ENCODE peak calls at places on chromosomes 1 and 21, in six cellular contexts. N, C, D, L, J and G are unnamed samples.

GRCh38 chr1:91166106-91166712 is 144.4 kb upstream of the ZNF644 start:
- DNase-seq in J (no peak), N (no peak), L (no peak), C (peak), D (peak), G (peak)

GRCh38 chr1:44408181-44409018 is 3.3 kb downstream of the RNF220 start:
- DNase-seq in C (no peak), J (no peak), D (no peak), N (peak), L (no peak), G (no peak)

GRCh38 chr21:42401164-42401563 is 2.5 kb upstream of the UBASH3A start:
- DNase-seq in D (no peak), L (no peak), J (no peak), C (no peak), N (no peak), G (no peak)

GRCh38 chr1:116769561-116769977 is 15.3 kb downstream of the CD2 start:
- DNase-seq in N (no peak), C (no peak), J (peak), L (peak), D (peak), G (peak)

GRCh38 chr1:26285366-26286063 is 5.6 kb downstream of the SH3BGRL3 start:
- DNase-seq in N (peak), J (no peak), L (no peak), D (no peak), C (peak), G (peak)

GRCh38 chr1:151935154-151935553 is 25.8 kb upstream of the THEM4 start:
- DNase-seq in C (no peak), N (no peak), D (peak), L (no peak), J (no peak), G (no peak)

GRCh38 chr1:24315391-24315790 is 3.8 kb upstream of the GRHL3 start:
- DNase-seq in J (no peak), C (no peak), N (no peak), L (no peak), D (no peak), G (no peak)

GRCh38 chr1:175319112-175319911 is 126.7 kb upstream of the KIAA0040 start:
- DNase-seq in D (peak), N (peak), J (peak), C (peak), L (peak), G (peak)